ENCODE peak calls at places on chromosome 12, in four cellular contexts. Z is K562, U is GM12878, J is endothelial cell of umbilical vein. S is an unnamed sample.

GRCh38 chr12:50825372-50825838 is 17.3 kb upstream of the TMPRSS12 start:
- DNase-seq in J (peak), Z (peak), U (no peak), S (peak)

GRCh38 chr12:122501489-122501989 is 807 bp upstream of the ZCCHC8 start:
- DNase-seq in U (no peak), J (no peak), Z (no peak), S (no peak)

GRCh38 chr12:114450511-114451300 is 44.8 kb upstream of the TBX5 start:
- DNase-seq in Z (no peak), J (no peak), U (no peak), S (no peak)

GRCh38 chr12:89883630-89884364 is 175.2 kb upstream of the ATP2B1 start:
- DNase-seq in Z (no peak), J (peak), U (no peak), S (peak)

GRCh38 chr12:24979971-24980730 is 31.2 kb upstream of the BCAT1 start:
- DNase-seq in U (no peak), J (no peak), Z (no peak), S (no peak)

GRCh38 chr12:46886541-46887041 is 60.8 kb upstream of the SLC38A4 start:
- DNase-seq in U (no peak), Z (no peak), J (no peak), S (peak)

GRCh38 chr12:77553976-77554619 is 276.6 kb upstream of the NAV3 start:
- DNase-seq in Z (no peak), U (peak), J (no peak), S (no peak)

GRCh38 chr12:93569656-93570551 is 2.6 kb upstream of the SOCS2 start:
- DNase-seq in Z (peak), J (peak), U (no peak), S (peak)

GRCh38 chr12:25054783-25055144 is 105.9 kb upstream of the BCAT1 start:
- DNase-seq in Z (no peak), U (no peak), J (no peak), S (peak)

GRCh38 chr12:53122961-53123468 is 19.7 kb downstream of the SOAT2 start:
- DNase-seq in J (no peak), U (no peak), Z (no peak), S (peak)

GRCh38 chr12:78403136-78403535 is 461.4 kb upstream of the SYT1 start:
- DNase-seq in U (no peak), Z (no peak), J (no peak), S (peak)

GRCh38 chr12:13288937-13289643 is 92.6 kb downstream of the EMP1 start:
- DNase-seq in Z (no peak), J (no peak), U (no peak), S (no peak)

GRCh38 chr12:107912421-107913004 is 138.0 kb downstream of the ASCL4 start:
- DNase-seq in U (no peak), Z (peak), J (peak), S (no peak)

GRCh38 chr12:15599266-15600037 is 189.7 kb downstream of the EPS8 start:
- DNase-seq in Z (no peak), U (no peak), J (peak), S (peak)

GRCh38 chr12:63911336-63911735 is 66.8 kb downstream of the SRGAP1 start:
- DNase-seq in J (no peak), Z (no peak), U (no peak), S (no peak)

GRCh38 chr12:55762646-55763045 is 19.7 kb downstream of the GDF11 start:
- DNase-seq in Z (no peak), U (no peak), J (no peak), S (no peak)

GRCh38 chr12:69068431-69068830 is 135.5 kb upstream of the CPM start:
- DNase-seq in Z (no peak), J (peak), U (no peak), S (peak)
- TF ChIP-seq FOS in Z (no peak), J (peak), U (no peak), S (no peak)

GRCh38 chr12:94892544-94893267 is 110.8 kb downstream of the NDUFA12 start:
- DNase-seq in U (no peak), J (no peak), Z (no peak), S (no peak)

GRCh38 chr12:94889512-94890210 is 113.8 kb downstream of the NDUFA12 start:
- DNase-seq in U (no peak), J (no peak), Z (no peak), S (no peak)
- TF ChIP-seq FOS in U (no peak), J (no peak), Z (no peak), S (no peak)

GRCh38 chr12:62703011-62703380 is 232.0 kb downstream of the PPM1H start:
- DNase-seq in J (peak), Z (no peak), U (no peak), S (peak)

GRCh38 chr12:62701492-62701891 is 233.5 kb downstream of the PPM1H start:
- DNase-seq in Z (no peak), J (no peak), U (no peak), S (no peak)

GRCh38 chr12:62698701-62699101 is 232.1 kb downstream of the MON2 start:
- DNase-seq in Z (no peak), J (peak), U (no peak), S (peak)

GRCh38 chr12:62697893-62698292 is 231.3 kb downstream of the MON2 start:
- DNase-seq in U (no peak), J (peak), Z (no peak), S (no peak)

DNA sequence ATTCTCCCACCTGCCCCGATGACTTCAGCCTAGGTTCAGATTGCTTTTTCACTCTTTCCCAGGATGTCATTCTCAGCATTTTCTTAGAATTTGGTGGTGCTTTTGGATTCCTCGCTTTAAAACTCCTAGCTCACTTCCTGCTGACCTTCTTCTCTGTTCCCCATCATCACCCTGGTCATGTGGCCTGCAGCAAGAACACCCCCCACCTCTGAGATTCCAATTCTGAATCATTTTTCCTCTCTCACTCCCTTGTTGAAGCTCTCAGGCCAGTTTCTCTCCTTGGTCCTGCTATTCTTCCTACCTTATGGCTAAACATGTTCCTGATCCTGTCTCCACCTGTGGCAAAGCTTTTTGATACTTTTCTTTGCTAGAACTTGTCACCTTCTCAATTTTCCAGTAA is 233.5 kb downstream of the MON2 start:
- DNase-seq in U (no peak), J (no peak), Z (no peak), S (peak)
- TF ChIP-seq FOS in U (no peak), J (no peak), Z (no peak), S (no peak)

GRCh38 chr12:8065991-8066594 is at the start of gene C3AR1:
- DNase-seq in U (no peak), Z (no peak), J (peak), S (peak)
- TF ChIP-seq FOS in U (no peak), Z (no peak), J (peak), S (peak)

GRCh38 chr12:17076335-17076734 is 470.4 kb upstream of the LMO3 start:
- DNase-seq in U (no peak), Z (no peak), J (no peak), S (no peak)
- TF ChIP-seq FOS in U (no peak), Z (no peak), J (no peak), S (no peak)

GRCh38 chr12:59040651-59041050 is 120.3 kb upstream of the LRIG3 start:
- DNase-seq in U (no peak), J (peak), Z (no peak), S (peak)
- TF ChIP-seq FOS in U (no peak), J (no peak), Z (no peak), S (no peak)

DNA sequence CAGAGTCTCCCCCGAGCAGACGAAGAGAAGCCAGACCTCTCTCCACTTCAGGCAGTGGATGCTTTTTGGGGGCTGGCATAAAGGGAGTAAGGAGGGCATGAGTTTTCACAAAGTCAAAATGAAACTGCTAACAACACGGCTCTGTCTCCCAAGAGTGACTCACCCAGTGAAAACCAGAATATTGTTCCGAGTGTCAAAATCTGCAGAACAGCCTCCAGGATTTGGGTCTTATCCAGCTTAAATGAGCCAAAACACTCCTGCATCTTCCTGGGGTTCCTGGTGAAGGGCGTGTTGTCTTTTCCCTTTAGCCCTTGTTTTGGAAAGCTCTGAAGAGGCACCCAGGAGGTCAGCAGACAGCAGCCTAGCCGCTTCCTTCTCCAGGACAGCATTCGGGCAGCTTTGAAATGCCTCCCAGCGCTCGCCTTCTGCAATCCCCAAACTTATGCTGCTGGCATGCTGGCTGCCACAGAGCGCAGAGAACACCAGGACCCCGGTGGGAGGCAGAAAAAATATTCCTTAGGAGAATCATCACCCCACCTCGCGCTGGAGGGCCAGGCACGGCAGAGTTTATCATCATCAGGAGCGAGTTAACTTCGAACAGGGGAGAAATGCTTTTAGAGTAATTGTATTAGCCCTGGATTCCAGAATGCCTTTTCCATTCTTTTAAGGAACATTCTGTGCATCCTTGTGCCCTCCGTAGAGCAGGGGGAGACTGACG is 117.7 kb upstream of the NCOR2 start:
- DNase-seq in J (no peak), U (no peak), Z (no peak), S (peak)
- TF ChIP-seq FOS in J (peak), U (no peak), Z (no peak), S (peak)

DNA sequence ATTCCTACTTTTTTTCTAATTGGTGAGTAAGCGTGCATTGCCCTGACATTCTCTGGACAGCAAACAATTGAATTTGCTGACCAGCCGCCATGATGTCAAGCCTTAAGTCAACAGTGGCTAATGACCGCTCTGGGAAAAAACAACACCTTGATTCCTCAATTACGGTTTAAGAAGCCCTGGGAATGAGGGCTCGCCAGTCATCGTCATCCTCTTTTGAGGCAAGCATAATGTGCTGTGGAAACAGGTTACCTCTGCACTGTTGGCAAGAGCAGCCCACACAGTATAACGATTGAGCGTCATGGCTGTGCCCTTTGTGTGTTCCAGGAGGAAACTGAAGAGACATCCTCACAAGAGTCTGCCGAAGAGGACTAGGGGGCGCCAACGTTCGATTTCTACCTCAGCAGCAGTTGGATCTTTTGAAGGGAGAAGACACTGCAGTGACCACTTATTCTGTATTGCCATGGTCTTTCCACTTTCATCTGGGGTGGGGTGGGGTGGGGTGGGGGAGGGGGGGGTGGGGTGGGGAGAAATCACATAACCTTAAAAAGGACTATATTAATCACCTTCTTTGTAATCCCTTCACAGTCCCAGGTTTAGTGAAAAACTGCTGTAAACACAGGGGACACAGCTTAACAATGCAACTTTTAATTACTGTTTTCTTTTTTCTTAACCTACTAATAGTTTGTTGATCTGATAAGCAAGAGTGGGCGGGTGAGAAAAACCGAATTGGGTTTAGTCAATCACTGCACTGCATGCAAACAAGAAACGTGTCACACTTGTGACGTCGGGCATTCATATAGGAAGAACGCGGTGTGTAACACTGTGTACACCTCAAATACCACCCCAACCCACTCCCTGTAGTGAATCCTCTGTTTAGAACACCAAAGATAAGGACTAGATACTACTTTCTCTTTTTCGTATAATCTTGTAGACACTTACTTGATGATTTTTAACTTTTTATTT is 138.9 kb downstream of the HMGA2 start:
- DNase-seq in U (no peak), J (peak), Z (no peak), S (no peak)
- TF ChIP-seq FOS in U (no peak), J (no peak), Z (no peak), S (no peak)

DNA sequence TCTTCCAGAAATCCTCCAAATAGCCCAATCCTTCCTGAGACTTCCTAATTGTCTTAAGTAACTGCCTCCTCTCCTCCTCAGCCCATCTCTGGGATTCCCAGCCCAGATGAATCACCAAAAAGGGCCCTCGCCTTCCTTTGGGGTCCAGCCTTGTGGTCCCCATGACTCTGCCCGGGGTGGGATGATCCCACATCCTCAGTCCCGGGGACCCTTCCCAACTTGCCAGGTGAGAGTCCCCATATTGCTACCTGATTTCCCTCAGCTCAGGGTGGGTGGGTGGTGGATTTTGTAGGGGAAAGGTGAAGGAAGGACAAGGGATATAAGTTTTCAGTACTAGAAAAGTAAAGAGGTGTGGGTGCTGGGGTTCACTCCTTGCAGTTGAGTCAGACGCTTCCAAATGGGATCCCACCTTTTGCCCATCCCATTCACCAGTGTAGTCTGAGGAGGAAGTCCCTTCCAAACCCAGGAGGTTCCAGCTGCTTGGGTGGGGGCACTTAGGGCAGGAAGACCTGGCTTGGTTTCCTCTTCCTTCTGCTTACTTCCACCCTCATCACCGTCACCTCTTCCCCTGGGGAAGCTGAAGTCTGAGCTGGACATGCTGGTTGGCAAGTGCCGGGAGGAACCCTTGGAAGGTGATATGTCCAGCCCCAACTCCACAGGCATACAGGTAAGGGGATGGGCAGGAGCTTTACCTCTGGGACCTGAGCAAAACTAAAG is 5.6 kb downstream of the GLI1 start:
- DNase-seq in Z (no peak), J (no peak), U (no peak), S (no peak)
- TF ChIP-seq FOS in Z (no peak), J (no peak), U (no peak), S (no peak)

S was measured in IMR-90.